ENCODE peak calls at places on chromosomes 12 and 14, in six cellular contexts. E is astrocyte of the spinal cord; U is central memory CD4-positive, alpha-beta T cell; J is mesothelial cell of epicardium; O is stimulated activated CD4-positive, alpha-beta T cell treated with anti-CD3 and anti-CD28 coated beads, Interleukin-15, amount 100 ng/mL, for 1 hour; Z is neural progenitor cell. W is an unnamed sample.

GRCh38 chr14:54487771-54488170 is 1.0 kb downstream of the GMFB start:
- DNase-seq in J (no peak), O (no peak), E (peak; percentile 61), U (no peak), Z (peak; percentile 20), W (no peak)

GRCh38 chr14:58771016-58771415 is 133.3 kb downstream of the DACT1 start:
- DNase-seq in Z (no peak), U (no peak), J (no peak), E (no peak), O (no peak), W (no peak)

GRCh38 chr12:58847876-58848600 is 72.3 kb downstream of the LRIG3 start:
- DNase-seq in U (no peak), O (no peak), Z (no peak), J (no peak), E (no peak), W (no peak)

GRCh38 chr14:23171251-23171975 is 12.0 kb downstream of the SLC7A8 start:
- DNase-seq in Z (no peak), J (no peak), E (peak; percentile 47), O (no peak), U (no peak), W (no peak)

GRCh38 chr12:24373004-24373403 is 423.5 kb upstream of the SOX5 start:
- DNase-seq in J (no peak), U (no peak), E (no peak), O (no peak), Z (no peak), W (no peak)

GRCh38 chr12:108305520-108305919 is 33.6 kb downstream of the CMKLR1 start:
- DNase-seq in O (no peak), E (peak; percentile 79), Z (no peak), J (peak; percentile 47), U (no peak), W (peak; percentile 77)

GRCh38 chr12:88633312-88633711 is 53.0 kb upstream of the KITLG start:
- DNase-seq in O (no peak), U (no peak), J (no peak), Z (no peak), E (peak; percentile 24), W (no peak)

GRCh38 chr12:6532927-6533652 is 1.2 kb upstream of the GAPDH start:
- DNase-seq in E (peak; percentile 75), J (peak; percentile 78), Z (peak; percentile 85), U (peak; percentile 27), O (no peak), W (peak; percentile 65)

GRCh38 chr12:98595152-98595988 is 1.9 kb downstream of the SLC25A3 start:
- DNase-seq in O (no peak), U (peak; percentile 14), E (peak; percentile 80), J (no peak), Z (no peak), W (no peak)

GRCh38 chr14:75049731-75050201 is 1.5 kb downstream of the MLH3 start:
- DNase-seq in Z (no peak), O (no peak), J (no peak), U (no peak), E (no peak), W (no peak)

GRCh38 chr14:74248036-74248435 is 8.8 kb downstream of the VSX2 start:
- DNase-seq in J (no peak), U (no peak), E (no peak), Z (no peak), O (no peak), W (no peak)

GRCh38 chr12:119589087-119589486 is 4.5 kb upstream of the TMEM233 start:
- DNase-seq in E (peak; percentile 26), O (no peak), J (no peak), U (no peak), Z (no peak), W (no peak)

GRCh38 chr12:14418526-14418925 is 53.0 kb downstream of the ATF7IP start:
- DNase-seq in U (peak; percentile 47), E (peak; percentile 51), O (no peak), J (no peak), Z (no peak), W (no peak)

GRCh38 chr14:42911642-42912041 is 1305.0 kb downstream of the LRFN5 start:
- DNase-seq in O (no peak), Z (no peak), J (no peak), U (no peak), E (peak; percentile 7), W (no peak)

GRCh38 chr12:120666577-120667390 is 20.2 kb upstream of the MLEC start:
- DNase-seq in Z (no peak), O (no peak), U (no peak), J (no peak), E (no peak), W (no peak)

GRCh38 chr12:99549651-99550050 is 97.9 kb upstream of the GARIN6 start:
- DNase-seq in O (no peak), U (no peak), E (no peak), Z (peak; percentile 7), J (no peak), W (no peak)